ENCODE peak calls at places on chromosomes 13 and 19, in five cellular contexts. M is cardiac fibroblast, G is mucosa of descending colon, D is adrenal gland, Z is astrocyte of the spinal cord. Q is an unnamed sample.

GRCh38 chr13:79528759-79529191 is 47.8 kb downstream of the NDFIP2 start:
- DNase-seq in M (no peak), G (no peak), D (no peak), Z (no peak), Q (no peak)

GRCh38 chr13:76300688-76301087 is 585.5 kb downstream of the KCTD12 start:
- DNase-seq in M (no peak), G (no peak), D (no peak), Z (no peak), Q (no peak)

GRCh38 chr13:61339054-61339621 is 76.5 kb downstream of the PCDH20 start:
- DNase-seq in M (no peak), G (no peak), D (no peak), Z (no peak), Q (no peak)

GRCh38 chr13:99721606-99722384 is 220.5 kb downstream of the TM9SF2 start:
- DNase-seq in M (no peak), G (no peak), D (no peak), Z (peak), Q (no peak)

GRCh38 chr13:33138441-33138840 is 122.2 kb downstream of the KL start:
- DNase-seq in M (no peak), G (no peak), D (no peak), Z (no peak), Q (no peak)

GRCh38 chr13:41962994-41963393 is 2.1 kb upstream of the VWA8 start:
- DNase-seq in M (no peak), G (no peak), D (no peak), Z (no peak), Q (no peak)

GRCh38 chr13:76846363-76846762 is 39.8 kb downstream of the KCTD12 start:
- DNase-seq in M (no peak), G (no peak), D (no peak), Z (no peak), Q (no peak)

GRCh38 chr13:80527400-80527799 is 186.5 kb upstream of the SPRY2 start:
- DNase-seq in M (no peak), G (no peak), D (no peak), Z (no peak), Q (no peak)

GRCh38 chr19:50909240-50910070 is 1.7 kb downstream of the KLK4 start:
- DNase-seq in M (peak), G (peak), D (peak), Z (no peak), Q (no peak)

GRCh38 chr19:38032951-38033350 is 125.9 kb downstream of the SIPA1L3 start:
- DNase-seq in M (peak), G (no peak), D (no peak), Z (peak), Q (no peak)

GRCh38 chr13:103255587-103256301 is 189.5 kb upstream of the SLC10A2 start:
- DNase-seq in M (no peak), G (no peak), D (no peak), Z (no peak), Q (no peak)

GRCh38 chr19:936175-936546 is 10.3 kb downstream of the ARID3A start:
- DNase-seq in M (no peak), G (no peak), D (no peak), Z (no peak), Q (no peak)

GRCh38 chr19:4016903-4017638 is 9.5 kb downstream of the PIAS4 start:
- DNase-seq in M (no peak), G (no peak), D (no peak), Z (no peak), Q (no peak)

GRCh38 chr19:4013886-4014540 is 6.5 kb downstream of the PIAS4 start:
- DNase-seq in M (no peak), G (no peak), D (peak), Z (no peak), Q (no peak)

GRCh38 chr19:4016486-4016885 is 8.9 kb downstream of the PIAS4 start:
- DNase-seq in M (no peak), G (no peak), D (no peak), Z (no peak), Q (no peak)

GRCh38 chr19:4014541-4015491 is 7.3 kb downstream of the PIAS4 start:
- DNase-seq in M (no peak), G (no peak), D (peak), Z (no peak), Q (no peak)

DNA sequence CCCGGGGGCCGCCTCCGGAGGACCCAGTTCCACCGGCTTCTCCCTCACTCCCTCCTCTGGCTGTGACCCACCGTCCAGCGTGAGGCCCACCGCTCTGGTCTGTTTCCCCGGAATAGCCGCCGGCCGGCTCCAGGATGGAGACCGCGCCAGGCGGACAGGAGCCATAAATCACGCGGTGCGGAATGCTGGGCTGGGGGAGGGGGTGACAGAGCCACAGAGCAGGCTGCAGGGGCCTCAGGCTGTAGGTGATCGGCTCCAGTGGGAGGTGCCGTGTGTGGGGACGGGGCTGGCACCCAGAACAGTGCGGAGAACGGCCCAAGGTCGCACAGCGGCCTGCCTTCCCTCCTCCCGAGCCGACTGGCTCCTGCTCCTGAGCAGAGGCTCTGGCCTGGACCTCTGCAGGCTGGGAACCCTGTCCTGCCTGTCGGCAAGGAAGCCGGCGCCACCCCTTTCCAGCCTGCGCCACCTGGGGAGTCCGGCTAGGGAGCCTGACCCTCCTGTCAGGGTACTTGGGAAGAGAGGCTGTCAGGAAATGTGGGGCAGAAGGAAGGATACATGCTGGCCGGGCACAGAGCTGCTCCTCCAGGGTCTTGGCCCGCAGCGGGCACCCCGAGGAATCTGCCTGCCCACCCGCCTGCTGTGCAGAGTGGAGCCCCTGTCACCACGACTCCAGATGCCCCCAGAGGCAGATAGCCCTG is 8.3 kb downstream of the PIAS4 start:
- DNase-seq in M (no peak), G (no peak), D (peak), Z (no peak), Q (no peak)
- H3K4me3 ChIP-seq in M (no peak), G (no peak), D (peak), Z (no peak), Q (no peak)

GRCh38 chr13:38868399-38868798 is 122.2 kb downstream of the STOML3 start:
- DNase-seq in M (no peak), G (no peak), D (no peak), Z (no peak), Q (no peak)

GRCh38 chr13:38862443-38862842 is 128.2 kb downstream of the STOML3 start:
- DNase-seq in M (no peak), G (no peak), D (no peak), Z (no peak), Q (no peak)

GRCh38 chr13:38868870-38869269 is 121.8 kb downstream of the STOML3 start:
- DNase-seq in M (no peak), G (no peak), D (no peak), Z (no peak), Q (no peak)

GRCh38 chr13:38863536-38863935 is 127.1 kb downstream of the STOML3 start:
- DNase-seq in M (no peak), G (no peak), D (no peak), Z (no peak), Q (no peak)

DNA sequence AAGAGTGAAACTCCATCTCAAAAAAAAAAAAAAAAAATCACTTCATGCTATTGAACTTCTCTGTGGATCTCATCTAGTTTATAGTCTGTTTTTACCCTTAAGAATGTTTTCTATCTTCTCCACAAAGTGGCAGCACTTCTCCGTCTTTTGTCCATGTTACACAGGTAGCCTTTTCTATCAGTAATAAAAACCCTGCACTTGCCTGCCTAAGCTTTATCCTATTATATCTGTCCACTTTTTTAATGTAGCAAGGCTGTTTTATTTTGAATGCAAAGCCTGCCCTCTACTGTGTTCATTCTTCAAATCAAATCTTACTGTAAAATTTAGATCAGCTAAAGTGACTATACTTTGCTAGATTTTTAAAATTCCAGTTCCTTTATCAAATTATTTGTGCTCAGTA is 124.0 kb downstream of the STOML3 start:
- DNase-seq in M (no peak), G (no peak), D (no peak), Z (no peak), Q (no peak)
- TF ChIP-seq CTCF in M (no peak), G (no peak), D (no peak), Z (no peak), Q (no peak)

DNA sequence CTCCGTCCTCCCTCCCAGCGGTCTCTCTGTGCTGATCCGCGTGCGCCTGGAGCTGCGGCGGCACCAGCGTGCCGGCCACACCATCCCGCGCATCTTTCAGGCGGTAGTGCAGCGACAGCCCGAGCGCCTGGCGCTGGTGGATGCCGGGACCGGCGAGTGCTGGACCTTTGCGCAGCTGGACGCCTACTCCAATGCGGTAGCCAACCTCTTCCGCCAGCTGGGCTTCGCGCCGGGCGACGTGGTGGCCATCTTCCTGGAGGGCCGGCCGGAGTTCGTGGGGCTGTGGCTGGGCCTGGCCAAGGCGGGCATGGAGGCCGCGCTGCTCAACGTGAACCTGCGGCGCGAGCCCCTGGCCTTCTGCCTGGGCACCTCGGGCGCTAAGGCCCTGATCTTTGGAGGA is 16.2 kb downstream of the SLC27A1 start:
- DNase-seq in M (no peak), G (no peak), D (no peak), Z (no peak), Q (no peak)
- H3K4me3 ChIP-seq in M (no peak), G (no peak), D (no peak), Z (no peak), Q (no peak)

GRCh38 chr19:35013047-35013819 is 13.1 kb downstream of the GRAMD1A start:
- DNase-seq in M (peak), G (peak), D (peak), Z (peak), Q (no peak)
- TF ChIP-seq CTCF in M (peak), G (peak), D (peak), Z (peak), Q (peak)